ENCODE peak calls at places on chromosomes 6 and 20, in seven cellular contexts. One of them, this sample, is unnamed.

GRCh38 chr6:165448210-165448609 is 138.8 kb upstream of the C6orf118 start:
- DNase-seq in spleen: no peak
- DNase-seq in astrocyte of the cerebellum: no peak
- DNase-seq in foreskin fibroblast: no peak
- DNase-seq in IMR-90: no peak
- DNase-seq in fibroblast of mammary gland: no peak
- DNase-seq in MM.1S: no peak
- DNase-seq in this sample: no peak

GRCh38 chr6:85574932-85575598 is 18.6 kb downstream of the SNX14 start:
- DNase-seq in spleen: no peak
- DNase-seq in astrocyte of the cerebellum: no peak
- DNase-seq in foreskin fibroblast: peak; percentile 82
- DNase-seq in IMR-90: peak; percentile 89
- DNase-seq in fibroblast of mammary gland: peak; percentile 93
- DNase-seq in MM.1S: no peak
- DNase-seq in this sample: no peak

GRCh38 chr6:122995930-122996796 is at the start of gene CLVS2:
- DNase-seq in spleen: peak; percentile 64
- DNase-seq in astrocyte of the cerebellum: no peak
- DNase-seq in foreskin fibroblast: peak; percentile 4
- DNase-seq in IMR-90: no peak
- DNase-seq in fibroblast of mammary gland: peak; percentile 38
- DNase-seq in MM.1S: no peak
- DNase-seq in this sample: no peak

GRCh38 chr6:142913511-142914047 is 31.4 kb downstream of the HIVEP2 start:
- DNase-seq in spleen: peak; percentile 86
- DNase-seq in astrocyte of the cerebellum: no peak
- DNase-seq in foreskin fibroblast: no peak
- DNase-seq in IMR-90: no peak
- DNase-seq in fibroblast of mammary gland: no peak
- DNase-seq in MM.1S: peak; percentile 62
- DNase-seq in this sample: peak; percentile 94

GRCh38 chr6:48826884-48827701 is 636.0 kb downstream of the MMUT start:
- DNase-seq in spleen: no peak
- DNase-seq in astrocyte of the cerebellum: no peak
- DNase-seq in foreskin fibroblast: peak; percentile 87
- DNase-seq in IMR-90: peak; percentile 97
- DNase-seq in fibroblast of mammary gland: peak; percentile 98
- DNase-seq in MM.1S: no peak
- DNase-seq in this sample: peak; percentile 1

GRCh38 chr20:44081476-44081875 is 105.5 kb downstream of the JPH2 start:
- DNase-seq in spleen: no peak
- DNase-seq in astrocyte of the cerebellum: no peak
- DNase-seq in foreskin fibroblast: no peak
- DNase-seq in IMR-90: no peak
- DNase-seq in fibroblast of mammary gland: no peak
- DNase-seq in MM.1S: no peak
- DNase-seq in this sample: no peak

GRCh38 chr6:101761124-101761601 is 367.7 kb downstream of the GRIK2 start:
- DNase-seq in spleen: no peak
- DNase-seq in astrocyte of the cerebellum: no peak
- DNase-seq in foreskin fibroblast: peak; percentile 80
- DNase-seq in IMR-90: peak; percentile 79
- DNase-seq in fibroblast of mammary gland: peak; percentile 94
- DNase-seq in MM.1S: no peak
- DNase-seq in this sample: no peak

GRCh38 chr6:446418-447366 is 55.1 kb downstream of the IRF4 start:
- DNase-seq in spleen: peak; percentile 82
- DNase-seq in astrocyte of the cerebellum: no peak
- DNase-seq in foreskin fibroblast: no peak
- DNase-seq in IMR-90: no peak
- DNase-seq in fibroblast of mammary gland: no peak
- DNase-seq in MM.1S: no peak
- DNase-seq in this sample: no peak

GRCh38 chr6:15495375-15495901 is 167.4 kb downstream of the DTNBP1 start:
- DNase-seq in spleen: no peak
- DNase-seq in astrocyte of the cerebellum: no peak
- DNase-seq in foreskin fibroblast: no peak
- DNase-seq in IMR-90: no peak
- DNase-seq in fibroblast of mammary gland: peak; percentile 48
- DNase-seq in MM.1S: no peak
- DNase-seq in this sample: no peak

GRCh38 chr6:159108438-159108985 is 60.7 kb upstream of the FNDC1 start:
- DNase-seq in spleen: no peak
- DNase-seq in astrocyte of the cerebellum: no peak
- DNase-seq in foreskin fibroblast: no peak
- DNase-seq in IMR-90: no peak
- DNase-seq in fibroblast of mammary gland: no peak
- DNase-seq in MM.1S: no peak
- DNase-seq in this sample: no peak

GRCh38 chr6:113120577-113121285 is 736.4 kb upstream of the MARCKS start:
- DNase-seq in spleen: no peak
- DNase-seq in astrocyte of the cerebellum: peak; percentile 99
- DNase-seq in foreskin fibroblast: peak; percentile 84
- DNase-seq in IMR-90: peak; percentile 93
- DNase-seq in fibroblast of mammary gland: peak; percentile 88
- DNase-seq in MM.1S: no peak
- DNase-seq in this sample: peak; percentile 16

GRCh38 chr6:4914412-4915159 is 89.3 kb downstream of the RPP40 start:
- DNase-seq in spleen: no peak
- DNase-seq in astrocyte of the cerebellum: no peak
- DNase-seq in foreskin fibroblast: peak; percentile 26
- DNase-seq in IMR-90: peak; percentile 69
- DNase-seq in fibroblast of mammary gland: peak; percentile 69
- DNase-seq in MM.1S: no peak
- DNase-seq in this sample: no peak

GRCh38 chr6:29633532-29633901 is 534 bp upstream of the GABBR1 start:
- DNase-seq in spleen: no peak
- DNase-seq in astrocyte of the cerebellum: no peak
- DNase-seq in foreskin fibroblast: no peak
- DNase-seq in IMR-90: peak; percentile 15
- DNase-seq in fibroblast of mammary gland: no peak
- DNase-seq in MM.1S: no peak
- DNase-seq in this sample: no peak

GRCh38 chr6:164097557-164098398 is 683.3 kb downstream of the QKI start:
- DNase-seq in spleen: no peak
- DNase-seq in astrocyte of the cerebellum: peak; percentile 68
- DNase-seq in foreskin fibroblast: no peak
- DNase-seq in IMR-90: peak; percentile 7
- DNase-seq in fibroblast of mammary gland: peak; percentile 73
- DNase-seq in MM.1S: no peak
- DNase-seq in this sample: no peak

GRCh38 chr20:38833857-38834164 is 28.3 kb downstream of the PPP1R16B start:
- DNase-seq in spleen: no peak
- DNase-seq in astrocyte of the cerebellum: no peak
- DNase-seq in foreskin fibroblast: no peak
- DNase-seq in IMR-90: no peak
- DNase-seq in fibroblast of mammary gland: no peak
- DNase-seq in MM.1S: no peak
- DNase-seq in this sample: peak; percentile 63

GRCh38 chr20:22204801-22205200 is 379.6 kb downstream of the FOXA2 start:
- DNase-seq in spleen: no peak
- DNase-seq in astrocyte of the cerebellum: no peak
- DNase-seq in foreskin fibroblast: no peak
- DNase-seq in IMR-90: no peak
- DNase-seq in fibroblast of mammary gland: no peak
- DNase-seq in MM.1S: no peak
- DNase-seq in this sample: no peak

GRCh38 chr20:62388839-62389600 is 2.1 kb downstream of the RPS21 start:
- DNase-seq in spleen: no peak
- DNase-seq in astrocyte of the cerebellum: no peak
- DNase-seq in foreskin fibroblast: no peak
- DNase-seq in IMR-90: no peak
- DNase-seq in fibroblast of mammary gland: no peak
- DNase-seq in MM.1S: no peak
- DNase-seq in this sample: no peak
- H3K4me3 ChIP-seq in spleen: no peak overlapping the region
- H3K4me3 ChIP-seq in astrocyte of the cerebellum: no peak overlapping the region
- H3K4me3 ChIP-seq in foreskin fibroblast: no peak overlapping the region
- H3K4me3 ChIP-seq in IMR-90: no peak overlapping the region
- H3K4me3 ChIP-seq in fibroblast of mammary gland: no peak overlapping the region
- H3K4me3 ChIP-seq in MM.1S: no peak overlapping the region
- H3K4me3 ChIP-seq in this sample: no peak overlapping the region

GRCh38 chr20:52191436-52192295 is at the start of gene ZFP64:
- DNase-seq in spleen: peak; percentile 94
- DNase-seq in astrocyte of the cerebellum: peak; percentile 34
- DNase-seq in foreskin fibroblast: peak; percentile 72
- DNase-seq in IMR-90: peak; percentile 76
- DNase-seq in fibroblast of mammary gland: peak; percentile 68
- DNase-seq in MM.1S: peak; percentile 80
- DNase-seq in this sample: peak; percentile 88

GRCh38 chr20:52193886-52194545 is 2.4 kb upstream of the ZFP64 start:
- DNase-seq in spleen: no peak
- DNase-seq in astrocyte of the cerebellum: no peak
- DNase-seq in foreskin fibroblast: no peak
- DNase-seq in IMR-90: no peak
- DNase-seq in fibroblast of mammary gland: no peak
- DNase-seq in MM.1S: no peak
- DNase-seq in this sample: no peak

GRCh38 chr20:52193133-52193532 is 1.6 kb upstream of the ZFP64 start:
- DNase-seq in spleen: no peak
- DNase-seq in astrocyte of the cerebellum: no peak
- DNase-seq in foreskin fibroblast: no peak
- DNase-seq in IMR-90: no peak
- DNase-seq in fibroblast of mammary gland: no peak
- DNase-seq in MM.1S: no peak
- DNase-seq in this sample: peak; percentile 53

GRCh38 chr20:52191132-52191435 is 495 bp downstream of the ZFP64 start:
- DNase-seq in spleen: no peak
- DNase-seq in astrocyte of the cerebellum: no peak
- DNase-seq in foreskin fibroblast: peak; percentile 37
- DNase-seq in IMR-90: peak; percentile 7
- DNase-seq in fibroblast of mammary gland: peak; percentile 27
- DNase-seq in MM.1S: no peak
- DNase-seq in this sample: no peak

DNA sequence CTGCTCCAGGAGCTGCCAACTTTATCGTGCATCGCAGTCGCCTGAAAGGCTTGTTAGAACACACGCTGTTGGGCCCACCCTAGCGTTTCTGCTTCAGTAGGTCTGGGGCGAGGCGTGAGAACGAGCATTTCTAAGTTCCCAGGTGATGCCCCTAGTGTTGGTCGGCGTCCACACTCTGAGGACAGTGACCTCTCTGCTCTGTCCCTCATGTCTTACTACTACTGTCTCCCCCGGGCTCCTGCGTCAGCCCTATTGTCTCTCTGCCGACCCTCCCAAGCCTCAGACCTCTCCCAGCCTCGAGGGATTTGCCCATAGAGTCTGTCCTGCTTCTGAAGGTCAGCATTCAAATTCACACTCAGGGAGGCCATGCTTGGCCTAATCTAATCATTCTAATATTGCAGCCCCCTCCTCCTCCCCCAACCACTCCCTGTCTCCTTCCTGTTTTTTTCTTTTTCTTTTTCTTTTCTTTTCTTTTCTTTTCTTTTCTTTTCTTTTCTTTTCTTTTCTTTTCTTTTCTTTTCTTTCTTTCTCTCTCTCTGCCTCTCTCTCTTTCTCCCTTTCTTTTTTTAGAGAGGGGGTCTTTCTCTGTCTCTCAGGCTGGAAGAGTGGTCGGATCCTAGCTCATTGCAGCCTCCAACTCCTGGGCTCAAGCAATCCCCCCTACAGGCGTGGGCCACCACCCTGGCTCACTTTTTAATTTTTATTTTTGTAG is 873 bp upstream of the ZFP64 start:
- DNase-seq in spleen: no peak
- DNase-seq in astrocyte of the cerebellum: no peak
- DNase-seq in foreskin fibroblast: no peak
- DNase-seq in IMR-90: no peak
- DNase-seq in fibroblast of mammary gland: no peak
- DNase-seq in MM.1S: peak; percentile 68
- DNase-seq in this sample: peak; percentile 82
- TF ChIP-seq CTCF in spleen: no peak
- TF ChIP-seq CTCF in astrocyte of the cerebellum: peak; percentile 8
- TF ChIP-seq CTCF in foreskin fibroblast: no peak
- TF ChIP-seq CTCF in IMR-90: no peak
- TF ChIP-seq CTCF in fibroblast of mammary gland: no peak
- TF ChIP-seq CTCF in MM.1S: peak; percentile 42
- TF ChIP-seq CTCF in this sample: peak; percentile 45

DNA sequence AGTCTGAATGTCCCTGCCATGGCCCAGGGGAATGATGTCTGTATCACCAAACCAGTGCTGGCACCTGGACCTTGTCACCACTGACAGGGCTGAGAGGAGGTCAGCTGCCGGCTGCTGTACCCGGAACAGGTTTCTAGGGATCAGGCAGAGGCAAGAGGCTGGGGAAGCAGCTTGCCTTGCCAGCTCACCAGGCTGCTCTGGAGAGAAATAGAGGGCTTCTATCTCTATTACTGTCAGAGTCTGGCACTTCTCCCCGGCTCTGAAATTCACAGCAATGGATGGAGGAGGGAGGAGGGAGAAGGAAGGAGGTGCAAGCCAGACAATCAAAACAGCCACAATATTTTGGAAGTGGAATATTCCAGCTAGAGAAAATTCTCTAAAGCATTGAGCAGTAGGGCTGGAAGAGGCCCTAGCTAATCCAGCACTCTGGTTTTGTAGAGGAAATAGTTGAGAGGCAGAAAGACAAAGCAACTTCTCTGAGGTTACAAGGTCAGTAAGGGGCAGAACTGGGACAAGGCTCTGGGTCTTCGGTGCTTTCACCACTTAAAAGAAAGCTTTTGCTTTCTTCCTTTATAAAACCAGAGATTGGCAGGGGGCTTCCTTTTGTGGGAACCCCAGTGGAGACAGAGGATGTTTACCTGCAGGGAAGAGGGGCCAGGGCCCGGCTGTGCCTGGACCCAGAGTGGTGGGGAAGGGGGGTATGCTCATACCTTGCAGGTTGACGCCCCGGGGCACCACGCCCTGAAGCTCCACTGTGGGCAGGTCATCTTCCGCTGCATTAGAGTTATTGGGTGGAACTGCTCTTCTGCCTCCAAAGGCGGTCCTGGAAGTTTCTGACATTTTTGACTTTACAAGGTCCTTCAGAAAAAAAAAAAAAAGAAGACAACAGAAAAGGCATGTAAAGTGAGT is 2.4 kb downstream of the F13A1 start:
- DNase-seq in spleen: no peak
- DNase-seq in astrocyte of the cerebellum: no peak
- DNase-seq in foreskin fibroblast: no peak
- DNase-seq in IMR-90: no peak
- DNase-seq in fibroblast of mammary gland: no peak
- DNase-seq in MM.1S: no peak
- DNase-seq in this sample: no peak
- H3K4me3 ChIP-seq in spleen: no peak overlapping the region
- H3K4me3 ChIP-seq in astrocyte of the cerebellum: no peak overlapping the region
- H3K4me3 ChIP-seq in foreskin fibroblast: no peak overlapping the region
- H3K4me3 ChIP-seq in IMR-90: no peak overlapping the region
- H3K4me3 ChIP-seq in fibroblast of mammary gland: no peak overlapping the region
- H3K4me3 ChIP-seq in MM.1S: no peak overlapping the region
- H3K4me3 ChIP-seq in this sample: no peak overlapping the region

DNA sequence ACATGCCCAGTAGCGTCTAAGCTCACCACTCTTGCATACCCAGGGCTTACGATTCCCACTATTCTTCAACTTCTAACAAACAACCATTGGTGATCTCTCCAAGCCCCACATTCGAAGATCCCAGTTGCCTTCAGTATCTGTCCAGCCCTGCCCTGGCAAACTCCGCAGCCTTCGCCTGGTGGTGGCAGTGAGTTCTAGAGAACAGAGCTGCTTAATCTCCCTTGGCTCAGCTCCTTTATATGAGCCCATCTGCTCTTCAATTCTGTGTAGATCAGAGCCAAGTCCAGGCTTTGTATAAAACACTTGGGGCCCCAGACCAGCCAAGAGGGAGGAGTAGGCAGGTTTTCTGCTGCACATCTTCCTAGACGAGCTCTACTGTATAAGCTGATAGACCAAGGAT is 193.3 kb downstream of the PHACTR1 start:
- DNase-seq in spleen: no peak
- DNase-seq in astrocyte of the cerebellum: no peak
- DNase-seq in foreskin fibroblast: peak; percentile 9
- DNase-seq in IMR-90: no peak
- DNase-seq in fibroblast of mammary gland: no peak
- DNase-seq in MM.1S: no peak
- DNase-seq in this sample: no peak
- TF ChIP-seq CTCF in spleen: no peak
- TF ChIP-seq CTCF in astrocyte of the cerebellum: no peak
- TF ChIP-seq CTCF in foreskin fibroblast: no peak
- TF ChIP-seq CTCF in IMR-90: no peak
- TF ChIP-seq CTCF in fibroblast of mammary gland: no peak
- TF ChIP-seq CTCF in MM.1S: no peak
- TF ChIP-seq CTCF in this sample: no peak

This sample was measured in GM12865.